ENCODE peak calls at places on chromosome 18, in nine cellular contexts. H, C, N, Z, V, W, L, I and X are unnamed samples.

GRCh38 chr18:53796042-53796729 is 428.3 kb downstream of the MBD2 start:
- DNase-seq in H (no peak), C (no peak), N (no peak), Z (no peak), V (no peak), W (no peak), L (no peak), I (no peak), X (no peak)

GRCh38 chr18:48622911-48623431 is 84.1 kb downstream of the CTIF start:
- DNase-seq in H (no peak), C (no peak), N (no peak), Z (no peak), V (peak), W (no peak), L (no peak), I (no peak), X (no peak)

GRCh38 chr18:51028201-51028805 is 1.7 kb upstream of the SMAD4 start:
- DNase-seq in H (no peak), C (no peak), N (peak), Z (no peak), V (no peak), W (no peak), L (peak), I (no peak), X (no peak)

GRCh38 chr18:46338761-46339160 is 234.6 kb downstream of the HAUS1 start:
- DNase-seq in H (no peak), C (no peak), N (peak), Z (no peak), V (peak), W (no peak), L (no peak), I (no peak), X (no peak)

GRCh38 chr18:5879479-5879882 is 15.8 kb downstream of the TMEM200C start:
- DNase-seq in H (no peak), C (no peak), N (no peak), Z (no peak), V (no peak), W (no peak), L (peak), I (no peak), X (no peak)

GRCh38 chr18:77530732-77531131 is 281.1 kb downstream of the GALR1 start:
- DNase-seq in H (no peak), C (no peak), N (no peak), Z (no peak), V (no peak), W (no peak), L (no peak), I (no peak), X (no peak)

GRCh38 chr18:68033466-68033865 is 516.9 kb upstream of the DSEL start:
- DNase-seq in H (no peak), C (no peak), N (no peak), Z (no peak), V (no peak), W (no peak), L (no peak), I (no peak), X (no peak)

GRCh38 chr18:45690975-45691815 is 32.8 kb upstream of the SLC14A1 start:
- DNase-seq in H (peak), C (no peak), N (peak), Z (no peak), V (peak), W (peak), L (peak), I (peak), X (peak)

GRCh38 chr18:9109523-9109922 is 7.0 kb downstream of the NDUFV2 start:
- DNase-seq in H (no peak), C (no peak), N (no peak), Z (no peak), V (no peak), W (no peak), L (no peak), I (no peak), X (no peak)

GRCh38 chr18:69958422-69958821 is 10.7 kb upstream of the CD226 start:
- DNase-seq in H (no peak), C (no peak), N (no peak), Z (no peak), V (no peak), W (no peak), L (no peak), I (no peak), X (no peak)

GRCh38 chr18:3624818-3625716 is 175.1 kb downstream of the TGIF1 start:
- DNase-seq in H (peak), C (no peak), N (no peak), Z (no peak), V (no peak), W (peak), L (peak), I (no peak), X (no peak)
- TF ChIP-seq POLR2AphosphoS5 in H (no peak), C (no peak), N (no peak), Z (no peak), V (no peak), W (no peak), L (peak), I (peak), X (no peak)

GRCh38 chr18:10526211-10526949 is 553 bp downstream of the NAPG start:
- DNase-seq in H (peak), C (no peak), N (peak), Z (peak), V (peak), W (peak), L (peak), I (no peak), X (no peak)

GRCh38 chr18:10523544-10523943 is 2.3 kb upstream of the NAPG start:
- DNase-seq in H (no peak), C (no peak), N (no peak), Z (no peak), V (no peak), W (no peak), L (no peak), I (no peak), X (no peak)

GRCh38 chr18:10525563-10526210 is at the start of gene NAPG:
- DNase-seq in H (peak), C (peak), N (peak), Z (peak), V (peak), W (peak), L (peak), I (peak), X (no peak)

GRCh38 chr18:10522574-10522973 is 3.3 kb upstream of the NAPG start:
- DNase-seq in H (no peak), C (no peak), N (no peak), Z (no peak), V (no peak), W (no peak), L (no peak), I (no peak), X (no peak)

GRCh38 chr18:10524507-10525425 is 1.1 kb upstream of the NAPG start:
- DNase-seq in H (no peak), C (no peak), N (peak), Z (no peak), V (no peak), W (no peak), L (no peak), I (no peak), X (no peak)
- TF ChIP-seq POLR2AphosphoS5 in H (no peak), C (no peak), N (peak), Z (no peak), V (no peak), W (no peak), L (no peak), I (no peak), X (no peak)

DNA sequence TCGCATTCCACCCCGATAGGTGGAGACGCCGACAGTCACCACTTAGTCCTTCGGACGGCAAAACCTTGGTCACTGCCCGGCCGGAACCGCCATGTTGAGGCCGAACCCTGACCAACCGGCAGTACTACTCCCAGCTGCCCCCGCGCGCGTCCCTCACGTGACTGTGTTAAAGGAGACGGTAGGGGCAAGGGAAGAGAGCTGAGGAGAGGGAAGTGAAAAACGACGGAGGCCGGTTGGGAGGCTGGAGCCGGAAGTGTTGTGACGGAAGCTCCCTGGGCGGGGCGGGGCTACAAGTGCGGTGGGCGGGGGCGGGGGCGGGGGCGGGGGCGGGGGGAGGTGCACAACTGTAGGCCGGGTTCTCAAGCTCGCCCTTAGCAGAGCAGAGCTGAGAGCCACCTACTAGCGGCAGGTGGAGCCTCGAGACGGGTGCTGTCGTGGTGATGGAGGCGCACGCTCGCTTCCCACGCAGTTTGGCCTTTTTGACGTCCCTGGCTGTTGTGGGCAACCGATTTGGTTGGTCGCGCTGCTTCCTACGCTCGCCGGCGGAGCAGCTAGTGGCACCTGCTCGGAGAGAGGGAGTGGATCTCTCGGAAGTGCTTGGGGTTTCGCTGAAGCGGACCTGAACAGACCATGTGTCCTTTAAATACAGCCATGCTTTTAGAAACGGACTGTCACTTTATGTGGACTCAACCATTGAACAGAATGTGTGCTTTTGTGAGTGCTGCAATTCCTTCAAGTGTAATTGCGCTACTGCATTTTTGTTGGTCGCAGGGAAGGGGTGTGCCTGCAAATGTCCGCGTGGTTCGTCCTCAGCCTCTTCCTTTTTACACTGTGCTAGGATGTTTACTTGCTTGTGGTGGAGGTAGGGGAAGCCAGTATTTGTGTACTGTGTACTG is at the start of gene TRAPPC8:
- DNase-seq in H (peak), C (peak), N (peak), Z (peak), V (peak), W (peak), L (peak), I (peak), X (peak)
- TF ChIP-seq POLR2AphosphoS5 in H (peak), C (peak), N (peak), Z (peak), V (peak), W (peak), L (peak), I (peak), X (peak)

GRCh38 chr18:79402977-79403722 is 7.4 kb downstream of the NFATC1 start:
- DNase-seq in H (peak), C (no peak), N (peak), Z (no peak), V (peak), W (peak), L (no peak), I (no peak), X (no peak)
- TF ChIP-seq POLR2AphosphoS5 in H (peak), C (no peak), N (no peak), Z (no peak), V (peak), W (no peak), L (no peak), I (no peak), X (no peak)

DNA sequence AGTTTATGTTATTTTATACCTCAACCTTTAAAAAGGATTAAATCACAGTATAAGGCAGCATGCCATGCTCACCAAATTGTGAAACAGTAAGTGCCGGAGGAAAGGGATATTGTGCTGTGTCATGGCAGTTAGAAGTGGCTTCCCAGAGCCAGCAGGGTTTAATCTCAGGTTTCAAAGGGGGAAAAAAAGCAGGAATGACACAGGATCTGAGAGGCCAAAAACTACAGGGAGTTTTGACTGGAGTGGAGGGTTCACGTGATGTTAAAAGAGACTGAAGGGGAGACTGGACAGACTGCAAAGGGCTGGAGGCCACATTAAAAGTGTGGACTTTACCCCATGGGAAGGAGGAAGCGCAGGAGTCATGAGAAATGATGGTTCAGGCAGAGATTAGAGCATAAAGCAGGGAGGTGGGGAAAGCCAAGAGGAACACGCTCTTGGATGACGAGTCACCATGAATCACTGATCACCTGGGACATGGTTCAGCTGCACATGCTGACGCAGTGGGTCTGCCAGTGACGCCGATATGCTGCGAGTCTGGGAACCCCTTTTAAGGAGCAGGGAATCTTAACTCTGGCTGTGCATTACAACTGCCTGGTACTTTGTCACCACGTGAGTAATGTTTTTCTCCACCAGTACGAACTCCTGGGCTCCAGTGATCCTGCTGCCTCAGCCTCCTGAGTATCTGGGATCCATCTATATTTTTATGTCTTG is 6.1 kb downstream of the CHMP1B start:
- DNase-seq in H (peak), C (no peak), N (peak), Z (no peak), V (peak), W (peak), L (peak), I (peak), X (peak)
- TF ChIP-seq POLR2AphosphoS5 in H (peak), C (no peak), N (no peak), Z (no peak), V (no peak), W (peak), L (no peak), I (no peak), X (peak)

GRCh38 chr18:41131050-41131449 is 824.0 kb upstream of the PIK3C3 start:
- DNase-seq in H (no peak), C (no peak), N (no peak), Z (no peak), V (no peak), W (no peak), L (no peak), I (no peak), X (no peak)

GRCh38 chr18:41134426-41134825 is 820.6 kb upstream of the PIK3C3 start:
- DNase-seq in H (no peak), C (no peak), N (no peak), Z (no peak), V (no peak), W (no peak), L (no peak), I (no peak), X (no peak)

GRCh38 chr18:41126541-41127235 is 828.3 kb upstream of the PIK3C3 start:
- DNase-seq in H (no peak), C (no peak), N (no peak), Z (no peak), V (no peak), W (no peak), L (no peak), I (no peak), X (no peak)

GRCh38 chr18:41128126-41128525 is 826.9 kb upstream of the PIK3C3 start:
- DNase-seq in H (no peak), C (no peak), N (no peak), Z (no peak), V (no peak), W (no peak), L (no peak), I (no peak), X (no peak)

GRCh38 chr18:41128545-41128944 is 826.5 kb upstream of the PIK3C3 start:
- DNase-seq in H (no peak), C (no peak), N (no peak), Z (no peak), V (no peak), W (no peak), L (no peak), I (no peak), X (no peak)
- TF ChIP-seq POLR2AphosphoS5 in H (no peak), C (no peak), N (no peak), Z (no peak), V (no peak), W (no peak), L (no peak), I (no peak), X (no peak)

GRCh38 chr18:28777756-28778155 is 600.8 kb upstream of the CDH2 start:
- DNase-seq in H (no peak), C (no peak), N (no peak), Z (no peak), V (no peak), W (no peak), L (no peak), I (no peak), X (no peak)
- TF ChIP-seq POLR2AphosphoS5 in H (no peak), C (no peak), N (no peak), Z (no peak), V (no peak), W (no peak), L (no peak), I (no peak), X (no peak)